ENCODE peak calls at places on chromosome 16, in six cellular contexts. L is kidney tubule cell; D is NCI-H460; Z is transverse colon; Q is heart left ventricle; M is activated naive CD4-positive, alpha-beta T cell treated with Interleukin-2 at 50 U/mL for 16 hours. G is an unnamed sample.

GRCh38 chr16:73095885-73096341 is 48.0 kb upstream of the ZFHX3 start:
- DNase-seq in D (no peak), Z (no peak), Q (peak), M (no peak), L (no peak), G (no peak)

GRCh38 chr16:1942810-1943726 is at the start of gene MSRB1:
- DNase-seq in L (peak), D (peak), Z (peak), Q (peak), M (peak), G (peak)

GRCh38 chr16:49490321-49490705 is 116.7 kb downstream of the C16orf78 start:
- DNase-seq in Z (no peak), L (no peak), D (no peak), M (no peak), Q (no peak), G (no peak)

GRCh38 chr16:2008631-2009301 is 855 bp downstream of the ZNF598 start:
- DNase-seq in M (peak), D (no peak), L (peak), Z (no peak), Q (no peak), G (no peak)

GRCh38 chr16:11034005-11034404 is 89.6 kb downstream of the CLEC16A start:
- DNase-seq in M (no peak), D (no peak), Q (peak), L (no peak), Z (no peak), G (no peak)

GRCh38 chr16:543301-544164 is 16.0 kb downstream of the CAPN15 start:
- DNase-seq in D (no peak), Z (no peak), L (no peak), M (no peak), Q (no peak), G (no peak)

GRCh38 chr16:67278773-67279295 is 498 bp upstream of the PLEKHG4 start:
- DNase-seq in D (no peak), Q (peak), M (peak), Z (peak), L (peak), G (peak)

GRCh38 chr16:81212830-81213465 is 25.5 kb upstream of the BCO1 start:
- DNase-seq in M (no peak), Z (no peak), L (no peak), Q (no peak), D (no peak), G (no peak)

GRCh38 chr16:49652441-49653175 is 203.3 kb downstream of the ZNF423 start:
- DNase-seq in Q (peak), M (no peak), L (peak), Z (no peak), D (no peak), G (no peak)

GRCh38 chr16:69286941-69287713 is 24.0 kb upstream of the VPS4A start:
- DNase-seq in D (peak), L (peak), Z (peak), M (no peak), Q (peak), G (peak)

GRCh38 chr16:1308036-1308976 is 1.1 kb upstream of the UBE2I start:
- DNase-seq in Z (peak), Q (peak), D (peak), L (no peak), M (no peak), G (peak)

GRCh38 chr16:80317132-80318098 is 223.4 kb upstream of the DYNLRB2 start:
- DNase-seq in D (peak), M (no peak), Z (no peak), L (peak), Q (no peak), G (peak)

GRCh38 chr16:27452569-27453475 is 50.8 kb downstream of the IL21R start:
- DNase-seq in M (no peak), Q (no peak), Z (no peak), L (peak), D (no peak), G (no peak)

GRCh38 chr16:46573008-46573833 is 48.0 kb downstream of the SHCBP1 start:
- DNase-seq in Q (no peak), D (peak), Z (no peak), M (no peak), L (peak), G (peak)

GRCh38 chr16:1088295-1089170 is 7.5 kb downstream of the C1QTNF8 start:
- DNase-seq in D (no peak), L (no peak), Z (no peak), Q (no peak), M (no peak), G (no peak)

GRCh38 chr16:16045879-16046278 is 96.5 kb downstream of the ABCC1 start:
- DNase-seq in D (no peak), Z (no peak), L (no peak), M (no peak), Q (no peak), G (no peak)